ENCODE peak calls at places on chromosomes 2 and 18, in seven cellular contexts. L is GM12891, Q is K562, Z is prostate gland, D is breast epithelium, P is HCT116, R is endothelial cell of umbilical vein. T is an unnamed sample.

GRCh38 chr18:54856105-54856504 is 27.8 kb downstream of the RAB27B start:
- DNase-seq in Z (no peak), L (no peak), R (no peak), D (no peak), P (no peak), Q (no peak), T (no peak)

GRCh38 chr18:12843420-12844346 is 40.4 kb downstream of the PTPN2 start:
- DNase-seq in Z (no peak), R (no peak), D (no peak), Q (peak; percentile 36), L (no peak), P (no peak), T (no peak)

GRCh38 chr2:133570547-133570946 is 2.3 kb upstream of the NCKAP5 start:
- DNase-seq in P (no peak), R (no peak), D (no peak), L (no peak), Q (no peak), Z (no peak), T (no peak)

GRCh38 chr2:217261452-217261851 is 401.6 kb upstream of the TNP1 start:
- DNase-seq in Q (peak; percentile 8), P (no peak), D (no peak), R (peak; percentile 69), L (no peak), Z (no peak), T (no peak)

GRCh38 chr18:59861009-59861408 is 38.8 kb upstream of the PMAIP1 start:
- DNase-seq in D (no peak), P (no peak), Q (peak; percentile 14), L (no peak), Z (no peak), R (no peak), T (no peak)

GRCh38 chr18:12703714-12704113 is 872 bp downstream of the PSMG2 start:
- DNase-seq in P (no peak), D (no peak), R (no peak), L (no peak), Q (peak; percentile 34), Z (no peak), T (no peak)

GRCh38 chr2:234071664-234072063 is 21.2 kb downstream of the SPP2 start:
- DNase-seq in P (no peak), D (no peak), L (no peak), R (no peak), Z (no peak), Q (no peak), T (no peak)

GRCh38 chr2:200670313-200670712 is 84.5 kb downstream of the AOX1 start:
- DNase-seq in P (no peak), L (no peak), D (no peak), Q (no peak), Z (no peak), R (no peak), T (no peak)

GRCh38 chr2:209773377-209773776 is 1.7 kb downstream of the UNC80 start:
- DNase-seq in Z (no peak), L (no peak), D (no peak), R (no peak), P (no peak), Q (no peak), T (no peak)

GRCh38 chr2:227325824-227326195 is 759 bp downstream of the MFF start:
- DNase-seq in P (no peak), L (no peak), Z (peak; percentile 37), Q (peak; percentile 48), R (peak; percentile 52), D (no peak), T (peak; percentile 52)

GRCh38 chr18:11339121-11339520 is 189.8 kb upstream of the PIEZO2 start:
- DNase-seq in P (no peak), Q (no peak), Z (no peak), L (no peak), R (no peak), D (no peak), T (no peak)

GRCh38 chr2:120898961-120899360 is 163.3 kb downstream of the GLI2 start:
- DNase-seq in P (no peak), Q (no peak), D (no peak), Z (no peak), R (no peak), L (no peak), T (no peak)

GRCh38 chr2:26675651-26676255 is 16.8 kb upstream of the KCNK3 start:
- DNase-seq in P (no peak), Q (no peak), L (no peak), D (no peak), Z (no peak), R (no peak), T (no peak)

GRCh38 chr2:66899648-66900047 is 464.7 kb downstream of the MEIS1 start:
- DNase-seq in R (no peak), L (no peak), D (no peak), P (no peak), Q (no peak), Z (no peak), T (no peak)

GRCh38 chr2:20675701-20676352 is 8.9 kb downstream of the GDF7 start:
- DNase-seq in Z (no peak), L (peak; percentile 65), R (no peak), D (no peak), Q (no peak), P (no peak), T (peak; percentile 65)

GRCh38 chr2:42804338-42804737 is 12.0 kb upstream of the HAAO start:
- DNase-seq in L (no peak), D (no peak), P (no peak), R (no peak), Q (no peak), Z (no peak), T (no peak)

GRCh38 chr18:55387139-55387984 is 200.6 kb downstream of the TCF4 start:
- DNase-seq in P (no peak), L (no peak), Z (no peak), Q (peak; percentile 61), D (no peak), R (peak; percentile 77), T (no peak)

GRCh38 chr2:196409376-196409775 is 230.1 kb upstream of the CCDC150 start:
- DNase-seq in R (no peak), Z (no peak), D (no peak), P (no peak), Q (no peak), L (no peak), T (no peak)

GRCh38 chr2:196404276-196404675 is 232.9 kb upstream of the STK17B start:
- DNase-seq in R (peak; percentile 72), L (no peak), P (no peak), D (no peak), Z (no peak), Q (no peak), T (no peak)

GRCh38 chr2:196410008-196410407 is 229.5 kb upstream of the CCDC150 start:
- DNase-seq in P (no peak), D (no peak), Q (no peak), Z (no peak), R (no peak), L (no peak), T (no peak)

GRCh38 chr2:196403471-196403870 is 232.1 kb upstream of the STK17B start:
- DNase-seq in P (no peak), L (no peak), R (peak; percentile 85), Q (no peak), Z (no peak), D (no peak), T (no peak)

GRCh38 chr2:196407675-196408265 is 231.7 kb upstream of the CCDC150 start:
- DNase-seq in R (no peak), Q (no peak), P (no peak), Z (no peak), L (no peak), D (no peak), T (no peak)
- TF ChIP-seq POLR2AphosphoS5 in R (no peak), Q (no peak), P (no peak), Z (no peak), L (no peak), D (no peak), T (no peak)

DNA sequence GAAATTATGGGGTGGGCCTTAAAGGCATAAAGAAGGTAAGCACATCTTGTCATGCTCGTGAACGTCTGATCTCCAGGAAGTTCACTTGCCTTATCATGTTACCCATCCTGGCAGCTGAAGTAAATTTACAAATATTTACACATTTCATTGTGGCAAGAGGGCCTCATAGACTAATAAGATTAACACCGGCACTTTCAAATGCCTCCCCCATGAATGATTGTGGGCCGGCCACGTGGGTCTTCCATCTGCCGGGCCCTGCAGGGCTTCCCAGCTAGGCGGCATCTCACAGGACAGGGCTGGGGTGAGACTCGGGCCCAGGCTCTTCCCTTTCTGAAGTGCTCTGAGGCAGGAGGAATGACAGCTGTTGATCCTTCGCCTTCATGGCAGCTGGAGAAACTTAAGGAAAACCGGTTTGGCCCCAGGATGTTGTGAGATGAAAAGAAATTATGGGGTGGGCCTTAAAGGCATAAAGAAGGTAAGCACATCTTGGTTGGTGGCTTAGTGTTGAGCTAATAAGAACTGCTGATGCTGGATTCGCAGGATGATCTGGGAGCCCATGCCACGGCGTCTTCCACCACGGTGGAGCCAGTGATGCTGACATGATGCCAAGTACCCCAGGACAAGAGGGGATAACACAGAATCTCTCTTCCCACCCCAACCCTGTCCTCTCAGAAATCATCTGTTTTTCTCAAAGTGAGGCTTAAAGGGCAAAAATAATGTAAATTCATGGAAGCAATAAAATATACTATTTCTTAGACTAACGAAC is 176.3 kb downstream of the SEPTIN10 start:
- DNase-seq in L (no peak), Q (no peak), D (no peak), Z (peak; percentile 25), P (no peak), R (no peak), T (no peak)
- TF ChIP-seq POLR2AphosphoS5 in L (no peak), Q (no peak), D (no peak), Z (peak; percentile 62), P (no peak), R (no peak), T (no peak)

GRCh38 chr2:160538559-160539355 is 45.1 kb upstream of the RBMS1 start:
- DNase-seq in Z (no peak), Q (no peak), R (no peak), L (no peak), P (no peak), D (no peak), T (no peak)
- TF ChIP-seq POLR2AphosphoS5 in Z (no peak), Q (no peak), R (no peak), L (no peak), P (no peak), D (no peak), T (no peak)

DNA sequence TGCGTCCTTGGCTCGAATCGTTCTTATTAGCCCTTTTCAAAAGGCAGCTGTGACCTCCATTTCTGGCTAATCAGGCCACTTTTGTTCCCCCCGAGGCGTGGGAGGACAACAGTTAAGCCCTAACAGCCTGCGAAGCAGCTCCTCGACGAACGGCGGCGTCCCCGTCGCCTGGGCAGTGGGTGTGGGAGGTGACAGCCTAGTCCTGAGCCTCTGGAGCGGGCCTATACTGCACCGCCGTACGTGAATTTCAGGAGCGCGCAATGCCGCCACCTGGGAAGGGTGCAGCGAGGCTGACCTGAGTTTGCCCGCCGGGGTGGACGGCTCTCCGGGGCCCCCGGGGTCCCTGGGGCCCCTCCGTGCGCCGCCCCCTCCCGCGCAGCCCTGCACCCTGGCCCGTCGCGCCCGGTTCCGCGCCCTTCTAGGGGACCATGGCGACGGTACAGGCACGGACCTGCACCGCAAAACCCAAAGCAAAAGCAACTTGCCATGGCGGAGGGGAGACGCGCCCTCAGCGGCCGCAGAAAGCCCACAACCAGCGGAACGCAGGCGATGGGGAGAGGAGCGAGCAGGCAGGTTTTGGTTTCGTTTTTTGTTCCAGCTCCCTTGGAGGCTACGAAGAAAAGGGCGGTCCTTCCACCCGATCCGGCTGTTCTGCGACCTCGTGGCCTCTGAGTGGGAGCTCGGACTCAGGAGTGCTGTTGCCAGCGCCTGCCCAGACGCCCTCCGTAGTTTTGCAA is at the start of gene RBM43:
- DNase-seq in P (peak; percentile 33), L (peak; percentile 74), Z (peak; percentile 65), D (peak; percentile 75), Q (peak; percentile 93), R (peak; percentile 91), T (peak; percentile 82)
- TF ChIP-seq POLR2AphosphoS5 in P (peak; percentile 48), L (peak; percentile 39), Z (peak; percentile 36), D (peak; percentile 71), Q (peak; percentile 62), R (peak; percentile 60), T (peak; percentile 89)

GRCh38 chr2:65442420-65443020 is 10.1 kb upstream of the SPRED2 start:
- DNase-seq in Z (no peak), D (no peak), Q (no peak), P (no peak), R (no peak), L (no peak), T (no peak)
- TF ChIP-seq POLR2AphosphoS5 in Z (no peak), D (no peak), Q (no peak), P (no peak), R (no peak), L (no peak), T (no peak)

T was measured in stomach.